ENCODE peak calls at places on chromosome 2, in five cellular contexts. R, T, N, Q and E are unnamed samples.

GRCh38 chr2:54206596-54206995 is 49.4 kb downstream of the TSPYL6 start:
- DNase-seq in R (peak; percentile 25), T (no peak), N (peak; percentile 7), Q (no peak), E (no peak)

GRCh38 chr2:67566292-67566691 is 169.2 kb downstream of the ETAA1 start:
- DNase-seq in R (no peak), T (no peak), N (no peak), Q (no peak), E (no peak)

GRCh38 chr2:96700086-96700485 is 39.8 kb downstream of the LMAN2L start:
- DNase-seq in R (no peak), T (no peak), N (no peak), Q (no peak), E (no peak)

GRCh38 chr2:73970850-73971471 is 13.7 kb upstream of the TET3 start:
- DNase-seq in R (peak; percentile 66), T (peak; percentile 91), N (no peak), Q (peak; percentile 85), E (peak; percentile 88)

GRCh38 chr2:21220930-21221329 is 97.2 kb downstream of the TDRD15 start:
- DNase-seq in R (no peak), T (no peak), N (no peak), Q (no peak), E (no peak)

GRCh38 chr2:72822794-72823193 is 3.0 kb downstream of the EXOC6B start:
- DNase-seq in R (no peak), T (no peak), N (no peak), Q (no peak), E (no peak)

GRCh38 chr2:8575011-8575750 is 106.7 kb upstream of the ID2 start:
- DNase-seq in R (no peak), T (peak; percentile 87), N (no peak), Q (peak; percentile 22), E (no peak)

GRCh38 chr2:96882230-96882629 is 12.3 kb upstream of the SEMA4C start:
- DNase-seq in R (no peak), T (no peak), N (no peak), Q (no peak), E (no peak)

GRCh38 chr2:203718087-203718486 is 11.6 kb downstream of the CD28 start:
- DNase-seq in R (no peak), T (no peak), N (no peak), Q (no peak), E (peak; percentile 36)

GRCh38 chr2:226001716-226002115 is 602.2 kb downstream of the NYAP2 start:
- DNase-seq in R (no peak), T (no peak), N (no peak), Q (no peak), E (no peak)

GRCh38 chr2:131966256-131966655 is 195.5 kb downstream of the ANKRD30BL start:
- DNase-seq in R (no peak), T (peak; percentile 47), N (no peak), Q (no peak), E (no peak)

GRCh38 chr2:95036491-95037289 is 11.2 kb downstream of the MAL start:
- DNase-seq in R (no peak), T (no peak), N (no peak), Q (no peak), E (no peak)

GRCh38 chr2:165646321-165646801 is 147.7 kb downstream of the GALNT3 start:
- DNase-seq in R (no peak), T (no peak), N (no peak), Q (no peak), E (no peak)

GRCh38 chr2:128016620-128017019 is 11.2 kb downstream of the SAP130 start:
- DNase-seq in R (no peak), T (no peak), N (no peak), Q (no peak), E (no peak)

GRCh38 chr2:77270433-77270832 is 251.7 kb downstream of the LRRTM4 start:
- DNase-seq in R (no peak), T (no peak), N (no peak), Q (no peak), E (no peak)

GRCh38 chr2:54208364-54209240 is 47.4 kb downstream of the TSPYL6 start:
- DNase-seq in R (no peak), T (no peak), N (no peak), Q (no peak), E (no peak)

GRCh38 chr2:148968776-148969175 is 69.7 kb upstream of the LYPD6B start:
- DNase-seq in R (no peak), T (no peak), N (peak; percentile 24), Q (no peak), E (peak; percentile 8)

GRCh38 chr2:151827564-151828142 is 568 bp downstream of the ARL5A start:
- DNase-seq in R (no peak), T (peak; percentile 80), N (peak; percentile 43), Q (peak; percentile 22), E (no peak)

GRCh38 chr2:240293865-240294461 is 141.5 kb upstream of the GPC1 start:
- DNase-seq in R (no peak), T (peak; percentile 71), N (peak; percentile 25), Q (no peak), E (no peak)

GRCh38 chr2:240986787-240987411 is 11.5 kb upstream of the SNED1 start:
- DNase-seq in R (no peak), T (peak; percentile 72), N (no peak), Q (no peak), E (no peak)

DNA sequence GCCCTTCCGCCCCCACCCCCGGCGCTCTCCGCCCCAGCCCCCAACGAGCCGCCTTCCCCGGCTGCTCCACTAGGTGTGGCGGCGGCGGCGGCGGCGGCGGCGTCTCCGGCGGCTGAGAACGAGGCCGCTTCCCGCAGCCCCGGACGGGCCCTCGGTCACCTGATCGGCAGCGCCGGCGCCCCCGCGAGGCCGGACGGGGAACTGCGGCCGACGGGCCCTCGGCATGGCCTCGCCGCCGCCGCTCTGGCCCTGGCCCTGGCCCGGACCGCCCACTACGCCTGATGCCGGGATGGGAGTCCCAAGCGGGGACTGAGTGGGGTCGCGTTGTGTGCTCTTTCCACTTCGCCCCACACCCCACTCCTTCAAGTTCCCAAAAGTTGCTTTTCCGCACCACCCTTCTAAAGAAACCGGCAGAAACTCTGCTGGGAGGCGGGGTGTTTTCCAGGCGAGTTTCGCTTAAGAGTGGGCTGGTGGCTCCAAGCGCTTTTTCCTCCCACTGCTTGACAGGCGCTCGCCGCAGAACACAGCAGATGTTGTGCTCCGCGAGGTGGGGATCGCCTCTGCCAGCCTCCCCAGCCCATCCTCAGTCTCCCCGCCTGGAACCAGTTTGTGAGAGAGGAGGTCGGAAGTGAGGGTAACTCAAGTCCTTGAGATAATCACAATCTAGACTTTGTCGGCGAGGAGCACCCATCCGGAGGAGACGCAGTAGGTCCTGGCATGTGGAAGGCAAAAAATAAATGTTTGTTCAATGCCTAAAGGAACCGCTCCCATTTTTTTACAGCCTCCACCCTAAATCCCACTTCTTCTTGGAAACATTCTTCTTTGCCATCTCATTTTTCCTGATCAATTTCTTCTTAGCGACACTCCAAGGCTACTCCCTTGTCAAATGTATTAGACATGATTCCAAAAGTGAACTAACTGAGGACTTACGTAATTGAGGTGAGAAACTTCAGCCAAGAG is at the start of gene NCKAP1:
- DNase-seq in R (peak; percentile 92), T (peak; percentile 96), N (peak; percentile 95), Q (peak; percentile 87), E (no peak)
- TF ChIP-seq CTCF in R (peak; percentile 77), T (peak; percentile 91), N (peak; percentile 83), Q (peak; percentile 90), E (peak; percentile 61)

GRCh38 chr2:142782942-142783443 is 94.5 kb upstream of the KYNU start:
- DNase-seq in R (no peak), T (no peak), N (no peak), Q (no peak), E (no peak)
- H3K9me3 ChIP-seq in R (no peaks in the 10 kb centered on the region), T (peaks cover 4% of the 10 kb centered on the region), N (no peaks in the 10 kb centered on the region), Q (no peaks in the 10 kb centered on the region), E (no peaks in the 10 kb centered on the region)

DNA sequence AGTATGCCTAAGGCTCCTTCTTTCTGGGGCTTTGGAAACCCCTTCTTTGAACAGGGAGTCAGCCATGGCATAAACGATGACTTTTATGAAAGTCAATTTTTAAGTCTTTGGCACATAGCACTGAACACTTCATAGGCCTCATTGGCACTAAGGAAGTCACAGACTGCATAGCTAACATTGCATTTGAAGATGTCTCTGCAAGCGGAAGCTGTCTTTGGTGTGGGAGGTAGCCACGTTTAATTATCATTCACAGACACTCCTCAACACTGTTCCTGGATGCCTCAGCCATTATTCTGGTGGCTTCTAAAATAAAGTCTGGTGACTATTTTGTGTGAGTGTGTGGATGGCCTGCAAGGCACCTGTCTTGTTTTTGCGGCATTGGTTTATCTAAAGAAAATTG is 148.2 kb upstream of the NCK2 start:
- DNase-seq in R (no peak), T (no peak), N (no peak), Q (no peak), E (no peak)
- TF ChIP-seq CTCF in R (no peak), T (no peak), N (no peak), Q (no peak), E (no peak)

DNA sequence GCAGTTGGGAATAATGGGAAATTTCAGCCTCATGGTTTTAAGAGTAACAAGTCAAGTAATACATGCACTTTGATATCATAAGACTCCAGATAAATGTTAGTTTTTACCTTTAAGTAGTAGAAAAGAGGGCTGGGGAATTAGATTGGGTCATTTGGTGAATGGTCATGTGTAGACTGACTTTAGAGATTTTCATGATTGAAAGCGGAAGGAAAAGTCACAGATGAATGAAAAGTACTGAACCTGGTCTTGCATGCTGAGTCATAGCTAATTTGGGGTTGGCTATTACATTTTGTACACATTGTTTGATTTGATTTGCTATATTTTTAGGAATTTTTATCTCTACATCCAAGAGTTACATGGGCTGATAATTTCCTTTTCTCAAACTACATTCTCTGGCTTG is 539.4 kb upstream of the SPHKAP start:
- DNase-seq in R (no peak), T (no peak), N (no peak), Q (no peak), E (no peak)
- H3K9me3 ChIP-seq in R (no peaks in the 10 kb centered on the region), T (peaks cover 4% of the 10 kb centered on the region), N (no peaks in the 10 kb centered on the region), Q (no peaks in the 10 kb centered on the region), E (no peaks in the 10 kb centered on the region)

GRCh38 chr2:142989276-142990204 is 112.1 kb downstream of the KYNU start:
- DNase-seq in R (no peak), T (no peak), N (peak; percentile 39), Q (no peak), E (no peak)
- TF ChIP-seq CTCF in R (no peak), T (no peak), N (peak; percentile 67), Q (peak; percentile 32), E (peak; percentile 48)

DNA sequence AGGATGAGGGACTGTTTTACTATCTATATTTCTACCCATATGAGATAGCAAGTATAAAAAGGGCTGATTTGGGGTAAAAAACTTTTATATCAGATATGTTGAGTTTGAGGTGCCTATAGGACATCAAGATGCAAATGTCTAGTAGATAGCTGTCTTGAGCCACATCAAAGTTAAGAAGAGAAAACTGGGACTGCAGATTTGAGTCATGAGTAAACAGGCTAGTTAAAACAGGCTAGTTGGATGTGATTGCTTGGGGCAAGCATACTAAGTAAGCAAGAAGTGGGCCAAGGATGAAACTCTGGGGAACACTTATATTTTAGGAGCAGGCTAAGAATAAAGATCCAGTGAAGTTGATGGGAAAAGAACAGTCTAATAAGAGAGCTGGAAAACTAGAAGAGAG is 2.8 kb upstream of the SCRN3 start:
- DNase-seq in R (no peak), T (no peak), N (no peak), Q (no peak), E (no peak)
- H3K9me3 ChIP-seq in R (no peaks in the 10 kb centered on the region), T (no peaks in the 10 kb centered on the region), N (no peaks in the 10 kb centered on the region), Q (no peaks in the 10 kb centered on the region), E (no peaks in the 10 kb centered on the region)